ENCODE peak calls at places on chromosomes 13 and 19, in nine cellular contexts. One of them, this sample, is unnamed.

GRCh38 chr19:41521860-41522555 is 54.0 kb upstream of the CEACAM21 start:
- DNase-seq in cardiac muscle cell: peak
- DNase-seq in adrenal gland: no peak
- DNase-seq in H54: no peak
- DNase-seq in activated naive CD4-positive, alpha-beta T cell: no peak
- DNase-seq in vagina: no peak
- DNase-seq in stimulated activated CD4-positive, alpha-beta T cell treated with anti-CD3 and anti-CD28 coated beads, Interleukin-4, amount 100 ng/mL, for 48 hours: no peak
- DNase-seq in amygdala: no peak
- DNase-seq in LHCN-M2: no peak
- DNase-seq in this sample: no peak

GRCh38 chr13:81872581-81872980 is 1531.7 kb upstream of the SPRY2 start:
- DNase-seq in cardiac muscle cell: peak
- DNase-seq in adrenal gland: no peak
- DNase-seq in H54: no peak
- DNase-seq in activated naive CD4-positive, alpha-beta T cell: no peak
- DNase-seq in vagina: no peak
- DNase-seq in stimulated activated CD4-positive, alpha-beta T cell treated with anti-CD3 and anti-CD28 coated beads, Interleukin-4, amount 100 ng/mL, for 48 hours: no peak
- DNase-seq in amygdala: no peak
- DNase-seq in LHCN-M2: no peak
- DNase-seq in this sample: no peak

GRCh38 chr13:79492313-79492798 is 11.4 kb downstream of the NDFIP2 start:
- DNase-seq in cardiac muscle cell: no peak
- DNase-seq in adrenal gland: no peak
- DNase-seq in H54: no peak
- DNase-seq in activated naive CD4-positive, alpha-beta T cell: no peak
- DNase-seq in vagina: no peak
- DNase-seq in stimulated activated CD4-positive, alpha-beta T cell treated with anti-CD3 and anti-CD28 coated beads, Interleukin-4, amount 100 ng/mL, for 48 hours: peak
- DNase-seq in amygdala: no peak
- DNase-seq in LHCN-M2: peak
- DNase-seq in this sample: no peak

GRCh38 chr19:30089086-30089665 is 147.1 kb downstream of the URI1 start:
- DNase-seq in cardiac muscle cell: no peak
- DNase-seq in adrenal gland: no peak
- DNase-seq in H54: no peak
- DNase-seq in activated naive CD4-positive, alpha-beta T cell: no peak
- DNase-seq in vagina: no peak
- DNase-seq in stimulated activated CD4-positive, alpha-beta T cell treated with anti-CD3 and anti-CD28 coated beads, Interleukin-4, amount 100 ng/mL, for 48 hours: no peak
- DNase-seq in amygdala: no peak
- DNase-seq in LHCN-M2: no peak
- DNase-seq in this sample: no peak

GRCh38 chr13:48533207-48533499 is 273 bp upstream of the RCBTB2 start:
- DNase-seq in cardiac muscle cell: no peak
- DNase-seq in adrenal gland: no peak
- DNase-seq in H54: no peak
- DNase-seq in activated naive CD4-positive, alpha-beta T cell: no peak
- DNase-seq in vagina: no peak
- DNase-seq in stimulated activated CD4-positive, alpha-beta T cell treated with anti-CD3 and anti-CD28 coated beads, Interleukin-4, amount 100 ng/mL, for 48 hours: no peak
- DNase-seq in amygdala: no peak
- DNase-seq in LHCN-M2: no peak
- DNase-seq in this sample: peak

GRCh38 chr13:94323746-94324408 is 155.6 kb downstream of the DCT start:
- DNase-seq in cardiac muscle cell: no peak
- DNase-seq in adrenal gland: no peak
- DNase-seq in H54: no peak
- DNase-seq in activated naive CD4-positive, alpha-beta T cell: peak
- DNase-seq in vagina: no peak
- DNase-seq in stimulated activated CD4-positive, alpha-beta T cell treated with anti-CD3 and anti-CD28 coated beads, Interleukin-4, amount 100 ng/mL, for 48 hours: no peak
- DNase-seq in amygdala: no peak
- DNase-seq in LHCN-M2: no peak
- DNase-seq in this sample: no peak

GRCh38 chr19:3270908-3271307 is 46.4 kb downstream of the CELF5 start:
- DNase-seq in cardiac muscle cell: peak
- DNase-seq in adrenal gland: no peak
- DNase-seq in H54: peak
- DNase-seq in activated naive CD4-positive, alpha-beta T cell: no peak
- DNase-seq in vagina: no peak
- DNase-seq in stimulated activated CD4-positive, alpha-beta T cell treated with anti-CD3 and anti-CD28 coated beads, Interleukin-4, amount 100 ng/mL, for 48 hours: peak
- DNase-seq in amygdala: peak
- DNase-seq in LHCN-M2: peak
- DNase-seq in this sample: peak

GRCh38 chr13:102309110-102309509 is 92.7 kb downstream of the FGF14 start:
- DNase-seq in cardiac muscle cell: peak
- DNase-seq in adrenal gland: no peak
- DNase-seq in H54: no peak
- DNase-seq in activated naive CD4-positive, alpha-beta T cell: no peak
- DNase-seq in vagina: no peak
- DNase-seq in stimulated activated CD4-positive, alpha-beta T cell treated with anti-CD3 and anti-CD28 coated beads, Interleukin-4, amount 100 ng/mL, for 48 hours: no peak
- DNase-seq in amygdala: no peak
- DNase-seq in LHCN-M2: no peak
- DNase-seq in this sample: no peak

GRCh38 chr13:43363156-43363918 is 340.0 kb downstream of the DNAJC15 start:
- DNase-seq in cardiac muscle cell: no peak
- DNase-seq in adrenal gland: no peak
- DNase-seq in H54: no peak
- DNase-seq in activated naive CD4-positive, alpha-beta T cell: no peak
- DNase-seq in vagina: no peak
- DNase-seq in stimulated activated CD4-positive, alpha-beta T cell treated with anti-CD3 and anti-CD28 coated beads, Interleukin-4, amount 100 ng/mL, for 48 hours: no peak
- DNase-seq in amygdala: no peak
- DNase-seq in LHCN-M2: peak
- DNase-seq in this sample: no peak

GRCh38 chr13:71513414-71514063 is 353.5 kb downstream of the DACH1 start:
- DNase-seq in cardiac muscle cell: no peak
- DNase-seq in adrenal gland: no peak
- DNase-seq in H54: no peak
- DNase-seq in activated naive CD4-positive, alpha-beta T cell: no peak
- DNase-seq in vagina: no peak
- DNase-seq in stimulated activated CD4-positive, alpha-beta T cell treated with anti-CD3 and anti-CD28 coated beads, Interleukin-4, amount 100 ng/mL, for 48 hours: no peak
- DNase-seq in amygdala: no peak
- DNase-seq in LHCN-M2: no peak
- DNase-seq in this sample: no peak

GRCh38 chr13:48398450-48399095 is 14.3 kb downstream of the LPAR6 start:
- DNase-seq in cardiac muscle cell: no peak
- DNase-seq in adrenal gland: no peak
- DNase-seq in H54: no peak
- DNase-seq in activated naive CD4-positive, alpha-beta T cell: no peak
- DNase-seq in vagina: no peak
- DNase-seq in stimulated activated CD4-positive, alpha-beta T cell treated with anti-CD3 and anti-CD28 coated beads, Interleukin-4, amount 100 ng/mL, for 48 hours: no peak
- DNase-seq in amygdala: no peak
- DNase-seq in LHCN-M2: peak
- DNase-seq in this sample: no peak

GRCh38 chr19:21940684-21941083 is 70.1 kb downstream of the ZNF208 start:
- DNase-seq in cardiac muscle cell: no peak
- DNase-seq in adrenal gland: no peak
- DNase-seq in H54: no peak
- DNase-seq in activated naive CD4-positive, alpha-beta T cell: no peak
- DNase-seq in vagina: no peak
- DNase-seq in stimulated activated CD4-positive, alpha-beta T cell treated with anti-CD3 and anti-CD28 coated beads, Interleukin-4, amount 100 ng/mL, for 48 hours: no peak
- DNase-seq in amygdala: no peak
- DNase-seq in LHCN-M2: no peak
- DNase-seq in this sample: no peak

GRCh38 chr13:98507060-98507797 is 69.7 kb downstream of the STK24 start:
- DNase-seq in cardiac muscle cell: peak
- DNase-seq in adrenal gland: no peak
- DNase-seq in H54: no peak
- DNase-seq in activated naive CD4-positive, alpha-beta T cell: no peak
- DNase-seq in vagina: no peak
- DNase-seq in stimulated activated CD4-positive, alpha-beta T cell treated with anti-CD3 and anti-CD28 coated beads, Interleukin-4, amount 100 ng/mL, for 48 hours: no peak
- DNase-seq in amygdala: no peak
- DNase-seq in LHCN-M2: no peak
- DNase-seq in this sample: no peak

GRCh38 chr13:80382576-80382975 is 41.6 kb upstream of the SPRY2 start:
- DNase-seq in cardiac muscle cell: no peak
- DNase-seq in adrenal gland: no peak
- DNase-seq in H54: no peak
- DNase-seq in activated naive CD4-positive, alpha-beta T cell: no peak
- DNase-seq in vagina: no peak
- DNase-seq in stimulated activated CD4-positive, alpha-beta T cell treated with anti-CD3 and anti-CD28 coated beads, Interleukin-4, amount 100 ng/mL, for 48 hours: no peak
- DNase-seq in amygdala: no peak
- DNase-seq in LHCN-M2: peak
- DNase-seq in this sample: no peak

GRCh38 chr19:4851551-4852290 is 15.7 kb downstream of the PLIN3 start:
- DNase-seq in cardiac muscle cell: peak
- DNase-seq in adrenal gland: peak
- DNase-seq in H54: peak
- DNase-seq in activated naive CD4-positive, alpha-beta T cell: peak
- DNase-seq in vagina: no peak
- DNase-seq in stimulated activated CD4-positive, alpha-beta T cell treated with anti-CD3 and anti-CD28 coated beads, Interleukin-4, amount 100 ng/mL, for 48 hours: peak
- DNase-seq in amygdala: peak
- DNase-seq in LHCN-M2: peak
- DNase-seq in this sample: peak

GRCh38 chr19:34184880-34185491 is 12.7 kb downstream of the LSM14A start:
- DNase-seq in cardiac muscle cell: no peak
- DNase-seq in adrenal gland: no peak
- DNase-seq in H54: no peak
- DNase-seq in activated naive CD4-positive, alpha-beta T cell: no peak
- DNase-seq in vagina: no peak
- DNase-seq in stimulated activated CD4-positive, alpha-beta T cell treated with anti-CD3 and anti-CD28 coated beads, Interleukin-4, amount 100 ng/mL, for 48 hours: no peak
- DNase-seq in amygdala: no peak
- DNase-seq in LHCN-M2: no peak
- DNase-seq in this sample: no peak

GRCh38 chr19:44848036-44848804 is 2.1 kb downstream of the NECTIN2 start:
- DNase-seq in cardiac muscle cell: peak
- DNase-seq in adrenal gland: peak
- DNase-seq in H54: no peak
- DNase-seq in activated naive CD4-positive, alpha-beta T cell: no peak
- DNase-seq in vagina: no peak
- DNase-seq in stimulated activated CD4-positive, alpha-beta T cell treated with anti-CD3 and anti-CD28 coated beads, Interleukin-4, amount 100 ng/mL, for 48 hours: no peak
- DNase-seq in amygdala: no peak
- DNase-seq in LHCN-M2: no peak
- DNase-seq in this sample: peak